ENCODE peak calls at places on chromosome 15, in four cellular contexts. One of them, this sample, is unnamed.

GRCh38 chr15:65132841-65133549 is 613 bp downstream of the PDCD7 start:
- DNase-seq in IMR-90: peak; percentile 47
- DNase-seq in GM12878: no peak
- DNase-seq in K562: peak; percentile 68
- DNase-seq in this sample: peak; percentile 71

GRCh38 chr15:52163321-52164190 is 27.6 kb downstream of the GNB5 start:
- DNase-seq in IMR-90: no peak
- DNase-seq in GM12878: no peak
- DNase-seq in K562: peak; percentile 31
- DNase-seq in this sample: no peak

GRCh38 chr15:59352683-59353082 is 20.0 kb downstream of the MYO1E start:
- DNase-seq in IMR-90: no peak
- DNase-seq in GM12878: no peak
- DNase-seq in K562: no peak
- DNase-seq in this sample: peak; percentile 79

GRCh38 chr15:62570405-62570783 is 405.3 kb upstream of the C2CD4B start:
- DNase-seq in IMR-90: no peak
- DNase-seq in GM12878: no peak
- DNase-seq in K562: no peak
- DNase-seq in this sample: no peak

GRCh38 chr15:29822685-29823459 is 604 bp upstream of the TJP1 start:
- DNase-seq in IMR-90: peak; percentile 83
- DNase-seq in GM12878: no peak
- DNase-seq in K562: no peak
- DNase-seq in this sample: peak; percentile 87

GRCh38 chr15:101307048-101307896 is 12.2 kb upstream of the SNRPA1 start:
- DNase-seq in IMR-90: no peak
- DNase-seq in GM12878: no peak
- DNase-seq in K562: no peak
- DNase-seq in this sample: no peak

GRCh38 chr15:31212286-31212685 is 110.8 kb upstream of the TRPM1 start:
- DNase-seq in IMR-90: no peak
- DNase-seq in GM12878: no peak
- DNase-seq in K562: no peak
- DNase-seq in this sample: no peak

GRCh38 chr15:101528917-101529299 is 39.4 kb upstream of the PCSK6 start:
- DNase-seq in IMR-90: no peak
- DNase-seq in GM12878: no peak
- DNase-seq in K562: no peak
- DNase-seq in this sample: no peak

GRCh38 chr15:59879506-59879905 is 124.6 kb upstream of the FOXB1 start:
- DNase-seq in IMR-90: peak; percentile 59
- DNase-seq in GM12878: no peak
- DNase-seq in K562: no peak
- DNase-seq in this sample: peak; percentile 46

GRCh38 chr15:92714071-92714456 is 58.5 kb upstream of the FAM174B start:
- DNase-seq in IMR-90: peak; percentile 25
- DNase-seq in GM12878: no peak
- DNase-seq in K562: no peak
- DNase-seq in this sample: peak; percentile 57

GRCh38 chr15:60720084-60720483 is 241.1 kb upstream of the ICE2 start:
- DNase-seq in IMR-90: no peak
- DNase-seq in GM12878: no peak
- DNase-seq in K562: peak; percentile 9
- DNase-seq in this sample: no peak

GRCh38 chr15:81502436-81502835 is 128.4 kb upstream of the TMC3 start:
- DNase-seq in IMR-90: peak; percentile 54
- DNase-seq in GM12878: no peak
- DNase-seq in K562: no peak
- DNase-seq in this sample: no peak

GRCh38 chr15:74808073-74808839 is 4.4 kb upstream of the LMAN1L start:
- DNase-seq in IMR-90: peak; percentile 15
- DNase-seq in GM12878: no peak
- DNase-seq in K562: no peak
- DNase-seq in this sample: no peak

GRCh38 chr15:48017747-48018146 is 103.0 kb upstream of the SLC24A5 start:
- DNase-seq in IMR-90: no peak
- DNase-seq in GM12878: no peak
- DNase-seq in K562: no peak
- DNase-seq in this sample: no peak

DNA sequence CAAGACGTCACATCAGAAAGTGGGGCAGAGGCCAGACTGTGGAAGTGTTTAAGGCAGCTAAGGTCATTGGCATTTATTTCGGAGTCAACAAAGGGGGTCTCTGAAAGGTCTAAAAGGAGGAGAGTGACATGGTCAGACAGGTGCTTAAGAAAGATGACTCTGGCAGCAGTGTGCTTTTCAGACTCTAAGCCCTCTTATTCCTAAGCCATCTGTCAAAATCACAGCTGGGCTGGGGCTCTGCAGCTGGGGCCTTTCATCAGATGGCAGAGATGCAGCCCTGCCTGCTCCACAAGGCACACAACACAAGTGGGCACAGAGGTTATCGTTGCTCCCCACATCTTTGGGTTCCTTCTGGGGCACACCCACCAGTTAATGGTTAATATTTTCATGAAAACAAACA is 14.0 kb downstream of the FBXL22 start:
- DNase-seq in IMR-90: no peak
- DNase-seq in GM12878: no peak
- DNase-seq in K562: no peak
- DNase-seq in this sample: no peak
- TF ChIP-seq FOS in IMR-90: no peak
- TF ChIP-seq FOS in GM12878: no peak
- TF ChIP-seq FOS in K562: no peak
- TF ChIP-seq FOS in this sample: no peak

DNA sequence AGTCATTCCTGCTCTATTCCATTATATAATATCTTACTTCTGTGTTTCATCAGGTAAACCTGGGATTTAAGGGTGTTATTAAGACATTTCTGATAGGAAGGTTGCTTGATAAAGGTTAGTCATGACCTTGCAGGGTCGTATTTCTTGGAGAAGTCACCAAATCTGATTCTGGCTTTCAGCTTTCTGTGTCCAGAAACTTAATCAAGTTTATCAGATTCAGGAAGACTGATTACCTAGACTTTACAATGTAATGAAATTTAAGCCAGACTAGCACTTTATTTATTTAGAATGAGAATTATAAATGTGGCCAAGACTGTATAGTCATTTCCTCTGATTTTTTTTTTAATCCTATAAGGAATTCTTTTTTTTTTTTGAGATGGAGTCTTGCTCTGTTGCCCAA is 81.9 kb downstream of the NEO1 start:
- DNase-seq in IMR-90: no peak
- DNase-seq in GM12878: no peak
- DNase-seq in K562: no peak
- DNase-seq in this sample: no peak
- TF ChIP-seq FOS in IMR-90: no peak
- TF ChIP-seq FOS in GM12878: no peak
- TF ChIP-seq FOS in K562: no peak
- TF ChIP-seq FOS in this sample: no peak

GRCh38 chr15:44794072-44794471 is 57.7 kb downstream of the TRIM69 start:
- DNase-seq in IMR-90: no peak
- DNase-seq in GM12878: no peak
- DNase-seq in K562: no peak
- DNase-seq in this sample: no peak
- TF ChIP-seq FOS in IMR-90: no peak
- TF ChIP-seq FOS in GM12878: no peak
- TF ChIP-seq FOS in K562: no peak
- TF ChIP-seq FOS in this sample: no peak

DNA sequence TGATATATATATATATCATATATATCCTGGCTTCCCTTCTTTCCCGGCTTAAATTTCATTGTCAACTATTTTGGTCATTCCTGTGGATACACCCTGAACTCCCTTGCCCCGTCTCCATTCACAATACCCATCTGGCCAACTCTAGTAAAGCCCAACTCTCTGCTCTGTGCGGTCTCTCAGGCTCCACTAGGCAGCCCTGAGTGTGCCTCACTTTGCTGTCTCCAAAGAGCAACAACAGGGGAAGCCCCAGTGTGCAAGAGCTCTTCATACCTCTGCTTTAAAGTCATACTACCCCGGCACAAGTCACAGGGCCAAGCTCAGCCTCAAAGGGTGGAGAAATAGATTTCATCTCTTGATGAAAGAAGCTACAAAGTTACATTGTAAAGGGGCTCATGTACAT is 18.9 kb upstream of the FEM1B start:
- DNase-seq in IMR-90: no peak
- DNase-seq in GM12878: no peak
- DNase-seq in K562: no peak
- DNase-seq in this sample: no peak
- TF ChIP-seq FOS in IMR-90: no peak
- TF ChIP-seq FOS in GM12878: no peak
- TF ChIP-seq FOS in K562: no peak
- TF ChIP-seq FOS in this sample: no peak

GRCh38 chr15:69749797-69750196 is 297.2 kb downstream of the RPLP1 start:
- DNase-seq in IMR-90: no peak
- DNase-seq in GM12878: no peak
- DNase-seq in K562: peak; percentile 17
- DNase-seq in this sample: peak; percentile 16

GRCh38 chr15:69753867-69754266 is 301.2 kb downstream of the RPLP1 start:
- DNase-seq in IMR-90: no peak
- DNase-seq in GM12878: no peak
- DNase-seq in K562: no peak
- DNase-seq in this sample: no peak

GRCh38 chr15:69751147-69751546 is 298.5 kb downstream of the RPLP1 start:
- DNase-seq in IMR-90: no peak
- DNase-seq in GM12878: no peak
- DNase-seq in K562: no peak
- DNase-seq in this sample: no peak

GRCh38 chr15:69750253-69750652 is 297.6 kb downstream of the RPLP1 start:
- DNase-seq in IMR-90: no peak
- DNase-seq in GM12878: peak; percentile 40
- DNase-seq in K562: no peak
- DNase-seq in this sample: no peak

DNA sequence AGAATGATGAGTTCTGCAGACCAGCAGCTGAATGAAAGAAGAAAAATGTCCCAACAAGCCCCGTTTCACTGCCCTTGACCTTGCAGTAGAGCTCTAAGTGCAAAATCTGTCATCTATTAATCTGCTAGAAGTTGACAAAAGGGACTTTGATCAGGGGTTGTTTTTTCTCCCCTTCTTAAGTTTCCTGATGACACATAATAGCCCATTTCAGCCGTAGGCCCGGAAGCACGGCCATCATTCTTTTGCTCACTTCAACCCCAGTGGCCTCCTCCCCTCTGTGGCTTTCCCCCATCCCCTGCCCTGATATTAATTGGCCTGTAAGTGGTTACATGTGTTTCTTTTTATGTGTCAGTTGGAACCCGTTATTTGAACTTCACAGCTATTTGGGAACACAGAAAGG is 299.0 kb downstream of the RPLP1 start:
- DNase-seq in IMR-90: no peak
- DNase-seq in GM12878: peak; percentile 45
- DNase-seq in K562: no peak
- DNase-seq in this sample: no peak
- TF ChIP-seq FOS in IMR-90: no peak
- TF ChIP-seq FOS in GM12878: no peak
- TF ChIP-seq FOS in K562: no peak
- TF ChIP-seq FOS in this sample: no peak